ENCODE peak calls at places on chromosomes 11 and 22, in six cellular contexts. V, Q, G, C, D and J are unnamed samples.

GRCh38 chr11:5983443-5983842 is 3.3 kb downstream of the OR52L1 start:
- DNase-seq in Q (no peak), C (no peak), G (no peak), D (no peak), V (no peak), J (no peak)

GRCh38 chr22:26972281-26972680 is 314.9 kb downstream of the MIAT start:
- DNase-seq in Q (no peak), V (no peak), G (no peak), D (no peak), C (no peak), J (no peak)

GRCh38 chr11:129766858-129767604 is 48.6 kb upstream of the TMEM45B start:
- DNase-seq in V (peak), Q (no peak), D (no peak), G (peak), C (no peak), J (peak)

GRCh38 chr22:50085211-50085999 is at the start of gene MLC1:
- DNase-seq in D (no peak), C (no peak), Q (no peak), V (no peak), G (peak), J (no peak)

GRCh38 chr11:1280116-1281035 is 29.1 kb downstream of the TOLLIP start:
- DNase-seq in G (no peak), D (no peak), V (no peak), C (no peak), Q (no peak), J (no peak)

GRCh38 chr11:58006940-58007339 is 16.7 kb upstream of the OR9Q1 start:
- DNase-seq in D (no peak), Q (no peak), V (no peak), C (no peak), G (no peak), J (no peak)

GRCh38 chr11:82996966-82997606 is 74.6 kb downstream of the RAB30 start:
- DNase-seq in C (no peak), V (no peak), D (peak), Q (no peak), G (no peak), J (no peak)

GRCh38 chr11:12192796-12193514 is 82.6 kb downstream of the MICAL2 start:
- DNase-seq in C (no peak), V (no peak), G (no peak), D (no peak), Q (no peak), J (no peak)

GRCh38 chr11:123407124-123407995 is 22.7 kb upstream of the GRAMD1B start:
- DNase-seq in D (peak), C (no peak), V (peak), Q (peak), G (peak), J (peak)

GRCh38 chr11:134562176-134562575 is 150.1 kb upstream of the B3GAT1 start:
- DNase-seq in D (no peak), C (no peak), G (no peak), V (no peak), Q (peak), J (no peak)

GRCh38 chr22:43539572-43540533 is 128.0 kb downstream of the MPPED1 start:
- DNase-seq in G (no peak), Q (no peak), C (no peak), D (no peak), V (no peak), J (no peak)

GRCh38 chr22:44586337-44586990 is 88.4 kb upstream of the RTL6 start:
- DNase-seq in D (no peak), G (no peak), Q (no peak), C (no peak), V (no peak), J (no peak)

GRCh38 chr11:103903621-103904323 is 132.7 kb upstream of the DDI1 start:
- DNase-seq in C (no peak), Q (no peak), V (no peak), D (no peak), G (peak), J (no peak)

GRCh38 chr22:30159082-30159481 is 78.8 kb downstream of the HORMAD2 start:
- DNase-seq in C (no peak), Q (no peak), G (no peak), D (no peak), V (no peak), J (no peak)

GRCh38 chr11:59754494-59754858 is 700 bp upstream of the STX3 start:
- DNase-seq in V (peak), Q (no peak), G (peak), C (no peak), D (no peak), J (no peak)

GRCh38 chr11:57778318-57779037 is 16.9 kb downstream of the CTNND1 start:
- DNase-seq in V (peak), C (peak), G (peak), Q (peak), D (no peak), J (no peak)